ENCODE peak calls at places on chromosome 14, in nine cellular contexts. Q is IMR-90, K is body of pancreas, Y is left ventricle myocardium inferior, U is brain microvascular endothelial cell, T is A549, W is substantia nigra, P is lower lobe of right lung, N is sigmoid colon. F is an unnamed sample.

GRCh38 chr14:53510281-53510912 is 357.3 kb upstream of the DDHD1 start:
- DNase-seq in Q (no peak), W (no peak), U (no peak), K (no peak), N (no peak), P (no peak), T (no peak), Y (no peak), F (no peak)

GRCh38 chr14:30998100-30998706 is 27.2 kb upstream of the AP4S1 start:
- DNase-seq in K (no peak), W (no peak), P (no peak), Q (no peak), U (no peak), Y (no peak), T (no peak), N (no peak), F (no peak)

GRCh38 chr14:30928462-30928861 is 54.1 kb downstream of the COCH start:
- DNase-seq in Q (no peak), P (no peak), K (no peak), N (no peak), Y (no peak), W (no peak), T (no peak), U (no peak), F (no peak)

GRCh38 chr14:28577187-28577586 is 189.4 kb upstream of the FOXG1 start:
- DNase-seq in Q (no peak), K (no peak), P (no peak), U (no peak), T (no peak), Y (no peak), N (no peak), W (no peak), F (no peak)

GRCh38 chr14:91573894-91574837 is 64.1 kb upstream of the PPP4R3A start:
- DNase-seq in N (peak), W (no peak), Y (peak), P (peak), K (peak), T (peak), Q (peak), U (peak), F (no peak)

GRCh38 chr14:84410344-84410743 is 1119.6 kb upstream of the FLRT2 start:
- DNase-seq in N (no peak), Q (no peak), Y (no peak), U (no peak), P (no peak), T (no peak), W (no peak), K (no peak), F (no peak)

GRCh38 chr14:100528962-100529560 is 58.2 kb downstream of the BEGAIN start:
- DNase-seq in N (peak), Q (no peak), W (no peak), K (no peak), U (no peak), P (peak), Y (peak), T (no peak), F (peak)

GRCh38 chr14:60487211-60487610 is 1.3 kb upstream of the C14orf39 start:
- DNase-seq in Q (no peak), U (no peak), W (no peak), P (no peak), Y (no peak), K (no peak), N (no peak), T (no peak), F (no peak)

GRCh38 chr14:68892961-68893360 is 86.1 kb downstream of the ACTN1 start:
- DNase-seq in Y (no peak), T (no peak), N (peak), Q (no peak), W (no peak), P (no peak), U (no peak), K (no peak), F (no peak)

GRCh38 chr14:73526036-73526984 is 10.6 kb upstream of the ACOT1 start:
- DNase-seq in W (no peak), U (no peak), K (peak), P (peak), N (peak), Y (peak), Q (peak), T (no peak), F (no peak)

GRCh38 chr14:69262516-69262915 is 2.6 kb downstream of the GALNT16 start:
- DNase-seq in U (no peak), Y (no peak), K (no peak), W (no peak), T (no peak), N (no peak), Q (no peak), P (no peak), F (no peak)

GRCh38 chr14:55800443-55800842 is 220.4 kb downstream of the KTN1 start:
- DNase-seq in U (no peak), Q (no peak), Y (no peak), T (no peak), N (no peak), P (no peak), W (no peak), K (no peak), F (no peak)

GRCh38 chr14:20997564-20997963 is 1.5 kb upstream of the SLC39A2 start:
- DNase-seq in W (no peak), U (no peak), N (no peak), Y (no peak), P (no peak), Q (no peak), K (no peak), T (no peak), F (no peak)
- H3K27ac ChIP-seq in W (no peak), U (no peak), N (no peak), Y (no peak), P (no peak), Q (no peak), K (no peak), T (no peak), F (no peak)

DNA sequence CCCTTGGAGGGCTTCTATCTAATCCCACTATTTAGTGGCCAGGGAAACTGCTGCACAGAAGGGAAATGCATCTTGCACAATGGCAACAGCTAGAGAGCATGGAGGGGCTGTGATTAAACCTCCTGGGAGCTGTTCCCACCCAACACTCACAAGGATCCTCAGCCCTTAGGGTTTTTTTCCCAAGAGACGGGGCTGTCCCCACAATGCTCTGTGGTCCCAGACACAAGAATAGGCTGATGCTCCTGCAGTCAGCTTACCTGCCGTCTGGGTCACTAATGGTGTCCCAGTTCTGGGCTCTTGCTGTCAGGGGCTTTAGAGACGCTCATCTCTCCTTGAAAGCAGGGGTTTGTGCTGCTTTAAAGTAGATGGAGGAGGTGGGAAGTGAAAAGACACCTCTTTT is 4.6 kb downstream of the SERPINA1 start:
- DNase-seq in N (peak), U (no peak), Q (no peak), Y (no peak), T (no peak), K (peak), W (no peak), P (no peak), F (no peak)
- H3K27ac ChIP-seq in N (no peak), U (no peak), Q (no peak), Y (no peak), T (no peak), K (no peak), W (no peak), P (no peak), F (no peak)

GRCh38 chr14:95541932-95542554 is 7.2 kb downstream of the GLRX5 start:
- DNase-seq in N (no peak), W (no peak), K (no peak), U (no peak), P (no peak), Y (no peak), T (no peak), Q (no peak), F (no peak)
- H3K27ac ChIP-seq in N (no peak), W (no peak), K (no peak), U (no peak), P (no peak), Y (no peak), T (no peak), Q (no peak), F (no peak)

GRCh38 chr14:104690266-104690711 is 871 bp downstream of the INF2 start:
- DNase-seq in U (no peak), Q (no peak), W (no peak), P (no peak), N (no peak), T (no peak), Y (no peak), K (no peak), F (no peak)

GRCh38 chr14:104692261-104692938 is 3.0 kb downstream of the INF2 start:
- DNase-seq in K (no peak), Q (no peak), T (no peak), P (no peak), U (no peak), W (no peak), N (no peak), Y (no peak), F (no peak)

GRCh38 chr14:104691546-104692260 is 2.3 kb downstream of the INF2 start:
- DNase-seq in Q (no peak), N (no peak), Y (no peak), U (no peak), P (no peak), T (no peak), K (no peak), W (no peak), F (no peak)

GRCh38 chr14:104689620-104690265 is 325 bp downstream of the INF2 start:
- DNase-seq in Q (no peak), T (no peak), N (no peak), Y (no peak), W (no peak), P (no peak), K (no peak), U (no peak), F (no peak)

DNA sequence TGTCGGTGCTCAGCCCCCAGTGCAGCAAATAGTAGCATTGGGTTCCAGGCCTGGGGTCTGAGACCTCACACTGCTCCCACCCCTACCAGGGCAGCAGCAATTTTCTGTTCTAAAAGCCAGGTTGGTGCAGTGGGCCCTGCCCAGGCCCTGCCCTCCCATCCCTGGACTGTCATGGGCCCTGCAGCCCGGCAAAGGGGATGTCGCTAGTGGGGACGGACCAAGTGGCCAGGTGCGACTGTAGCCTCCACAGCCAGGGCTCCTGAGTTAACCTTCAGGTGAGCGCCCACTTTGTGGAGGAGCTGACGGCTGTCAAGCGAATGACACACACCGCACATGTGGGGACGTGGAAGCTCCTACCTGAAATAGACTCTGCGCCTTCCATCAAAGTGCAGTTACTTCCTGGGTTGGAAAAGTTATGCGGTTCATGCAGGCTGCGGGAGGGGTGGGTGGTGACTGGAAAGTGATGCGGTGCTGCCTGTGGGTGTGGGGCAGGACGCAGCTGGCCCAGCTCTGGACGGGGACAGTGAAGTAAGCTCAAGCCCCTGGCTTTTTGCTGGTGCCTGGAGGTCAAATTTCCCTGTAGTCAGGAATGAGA is 1.5 kb downstream of the INF2 start:
- DNase-seq in Q (no peak), N (no peak), W (no peak), Y (no peak), U (no peak), T (no peak), P (no peak), K (no peak), F (no peak)
- H3K27ac ChIP-seq in Q (peak), N (peak), W (peak), Y (peak), U (no peak), T (peak), P (peak), K (no peak), F (no peak)

GRCh38 chr14:102185360-102185759 is 45.7 kb downstream of the WDR20 start:
- DNase-seq in Y (no peak), W (no peak), U (no peak), Q (no peak), K (no peak), T (peak), N (peak), P (no peak), F (no peak)

GRCh38 chr14:102184678-102185040 is 45.0 kb downstream of the WDR20 start:
- DNase-seq in Y (no peak), N (peak), T (no peak), K (no peak), U (no peak), P (no peak), Q (no peak), W (no peak), F (no peak)

GRCh38 chr14:102188187-102188586 is 48.5 kb downstream of the WDR20 start:
- DNase-seq in W (no peak), T (no peak), P (no peak), U (no peak), K (no peak), Q (no peak), Y (no peak), N (peak), F (no peak)

GRCh38 chr14:102187583-102188001 is 47.9 kb downstream of the WDR20 start:
- DNase-seq in K (peak), N (peak), Y (no peak), T (no peak), P (no peak), U (no peak), Q (no peak), W (no peak), F (no peak)

DNA sequence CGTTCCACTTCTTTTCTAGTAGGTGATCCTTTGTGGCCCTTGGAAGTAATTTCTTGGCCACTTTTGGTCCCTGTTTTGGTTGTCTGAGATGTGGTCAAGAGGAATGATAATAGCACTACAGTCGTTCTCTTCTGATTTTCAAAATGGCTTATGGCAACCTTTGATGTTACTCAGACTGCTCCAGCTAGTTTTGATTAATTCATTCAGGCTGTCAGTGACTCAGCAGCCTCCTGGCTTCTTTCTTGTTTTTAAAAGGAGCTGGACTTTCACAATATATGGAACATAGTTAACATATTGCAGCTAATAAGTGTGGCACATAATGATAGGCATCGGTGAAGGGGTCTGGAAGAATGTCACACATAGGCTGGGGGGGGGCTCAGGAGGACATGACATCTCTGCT is 47.3 kb downstream of the WDR20 start:
- DNase-seq in K (peak), U (peak), W (no peak), Y (no peak), Q (peak), P (no peak), N (peak), T (peak), F (no peak)
- H3K27ac ChIP-seq in K (peak), U (peak), W (peak), Y (no peak), Q (peak), P (no peak), N (peak), T (peak), F (peak)

GRCh38 chr14:54627718-54628345 is 60.9 kb downstream of the SAMD4A start:
- DNase-seq in Y (peak), U (peak), T (no peak), Q (peak), K (peak), N (no peak), P (no peak), W (no peak), F (no peak)
- H3K27ac ChIP-seq in Y (peak), U (peak), T (no peak), Q (peak), K (peak), N (peak), P (peak), W (peak), F (peak)

GRCh38 chr14:23122086-23122485 is 3.0 kb upstream of the CEBPE start:
- DNase-seq in T (no peak), U (no peak), W (no peak), P (no peak), Y (no peak), N (peak), Q (no peak), K (no peak), F (no peak)
- H3K27ac ChIP-seq in T (no peak), U (no peak), W (no peak), P (no peak), Y (peak), N (no peak), Q (no peak), K (no peak), F (peak)

F was measured in gastrocnemius medialis.